ENCODE peak calls at places on chromosomes 6 and 20, in five cellular contexts. M is IMR-90, H is K562, R is A549, J is GM12878. G is an unnamed sample.

GRCh38 chr6:88556663-88557062 is 390.5 kb upstream of the CNR1 start:
- DNase-seq in H (no peak), J (no peak), R (no peak), M (no peak), G (no peak)

GRCh38 chr6:82160255-82160990 is 87.1 kb downstream of the IBTK start:
- DNase-seq in R (no peak), J (no peak), H (no peak), M (no peak), G (no peak)

GRCh38 chr6:46901747-46902362 is 19.9 kb downstream of the ADGRF5 start:
- DNase-seq in R (no peak), M (no peak), J (no peak), H (no peak), G (no peak)

GRCh38 chr6:145789443-145789842 is 25.2 kb downstream of the FBXO30 start:
- DNase-seq in J (no peak), M (peak), H (no peak), R (no peak), G (no peak)

GRCh38 chr6:146419576-146419975 is 124.1 kb upstream of the RAB32 start:
- DNase-seq in M (no peak), H (no peak), J (no peak), R (no peak), G (no peak)

GRCh38 chr6:156687875-156688549 is 89.2 kb upstream of the ARID1B start:
- DNase-seq in H (peak), J (no peak), M (peak), R (no peak), G (no peak)

GRCh38 chr6:51936941-51937340 is 150.5 kb downstream of the PKHD1 start:
- DNase-seq in J (no peak), R (no peak), H (no peak), M (no peak), G (no peak)

GRCh38 chr20:32792316-32792715 is 27.4 kb upstream of the MAPRE1 start:
- DNase-seq in H (peak), J (peak), M (peak), R (no peak), G (peak)

GRCh38 chr20:10864076-10864672 is 190.4 kb upstream of the JAG1 start:
- DNase-seq in J (no peak), R (no peak), M (no peak), H (no peak), G (no peak)

GRCh38 chr6:140203611-140204553 is 829.4 kb upstream of the CITED2 start:
- DNase-seq in J (no peak), R (no peak), M (peak), H (no peak), G (no peak)

GRCh38 chr6:52876056-52876787 is 33.3 kb downstream of the GSTA3 start:
- DNase-seq in J (no peak), H (no peak), M (peak), R (no peak), G (peak)

GRCh38 chr20:10387686-10388085 is 46.3 kb downstream of the MKKS start:
- DNase-seq in M (no peak), H (no peak), J (no peak), R (no peak), G (no peak)

GRCh38 chr6:89612121-89612520 is 26.4 kb downstream of the LYRM2 start:
- DNase-seq in J (no peak), R (no peak), H (peak), M (no peak), G (no peak)

GRCh38 chr20:48624315-48625020 is 203.3 kb downstream of the PREX1 start:
- DNase-seq in M (no peak), J (no peak), H (no peak), R (no peak), G (no peak)

GRCh38 chr20:44646641-44647274 is 4.7 kb downstream of the ADA start:
- DNase-seq in M (peak), H (no peak), R (no peak), J (peak), G (no peak)

GRCh38 chr6:160917581-160917980 is 74.0 kb upstream of the MAP3K4 start:
- DNase-seq in R (no peak), M (no peak), H (no peak), J (no peak), G (no peak)

GRCh38 chr20:17835941-17836861 is 132.4 kb downstream of the SNX5 start:
- DNase-seq in M (peak), H (no peak), J (no peak), R (no peak), G (no peak)

GRCh38 chr6:53439556-53439955 is 90.8 kb upstream of the ELOVL5 start:
- DNase-seq in R (no peak), M (peak), J (no peak), H (no peak), G (no peak)

GRCh38 chr6:7888587-7889357 is 21.8 kb downstream of the TXNDC5 start:
- DNase-seq in R (no peak), M (no peak), J (no peak), H (no peak), G (no peak)

GRCh38 chr6:20811112-20811746 is 277.0 kb downstream of the CDKAL1 start:
- DNase-seq in J (no peak), M (peak), H (peak), R (peak), G (no peak)

GRCh38 chr6:163324928-163325784 is 89.4 kb upstream of the QKI start:
- DNase-seq in H (no peak), R (peak), J (no peak), M (peak), G (peak)

GRCh38 chr6:1608222-1608975 is 1.3 kb upstream of the FOXC1 start:
- DNase-seq in H (no peak), M (no peak), J (no peak), R (no peak), G (no peak)

GRCh38 chr6:170206317-170206621 is 84.6 kb downstream of the DLL1 start:
- DNase-seq in J (no peak), H (no peak), R (no peak), M (no peak), G (no peak)

GRCh38 chr6:73632346-73632745 is 21.4 kb downstream of the SLC17A5 start:
- DNase-seq in J (no peak), M (no peak), H (no peak), R (no peak), G (no peak)

GRCh38 chr20:35225319-35226125 is 968 bp upstream of the MMP24 start:
- DNase-seq in J (no peak), M (no peak), R (no peak), H (no peak), G (no peak)

GRCh38 chr6:164133095-164133494 is 718.6 kb downstream of the QKI start:
- DNase-seq in J (no peak), M (no peak), R (no peak), H (no peak), G (no peak)

GRCh38 chr20:50187403-50188051 is 3.1 kb upstream of the CEBPB start:
- DNase-seq in J (no peak), H (peak), M (peak), R (no peak), G (peak)

GRCh38 chr6:1636971-1637871 is 27.5 kb downstream of the FOXC1 start:
- DNase-seq in R (no peak), M (peak), H (no peak), J (no peak), G (no peak)

GRCh38 chr6:4894049-4894448 is 109.8 kb downstream of the RPP40 start:
- DNase-seq in J (no peak), H (no peak), M (no peak), R (no peak), G (no peak)

GRCh38 chr6:96015791-96016776 is at the start of gene FUT9:
- DNase-seq in H (no peak), M (no peak), R (no peak), J (no peak), G (no peak)

GRCh38 chr20:3162080-3162611 is 2.5 kb upstream of the FASTKD5 start:
- DNase-seq in H (no peak), M (no peak), R (no peak), J (no peak), G (no peak)

GRCh38 chr20:11799131-11799800 is 118.4 kb upstream of the BTBD3 start:
- DNase-seq in R (no peak), J (no peak), M (no peak), H (no peak), G (no peak)

GRCh38 chr6:148538251-148539190 is 195.9 kb downstream of the SASH1 start:
- DNase-seq in R (no peak), H (no peak), M (peak), J (no peak), G (no peak)

GRCh38 chr6:110542311-110543024 is 66.1 kb upstream of the SLC22A16 start:
- DNase-seq in H (no peak), M (no peak), R (no peak), J (no peak), G (no peak)

GRCh38 chr20:8720089-8720488 is 348.8 kb upstream of the PLCB4 start:
- DNase-seq in M (no peak), R (no peak), J (no peak), H (no peak), G (no peak)
- TF ChIP-seq USF2 in M (no peak), R (no peak), J (no peak), H (no peak), G (no peak)

DNA sequence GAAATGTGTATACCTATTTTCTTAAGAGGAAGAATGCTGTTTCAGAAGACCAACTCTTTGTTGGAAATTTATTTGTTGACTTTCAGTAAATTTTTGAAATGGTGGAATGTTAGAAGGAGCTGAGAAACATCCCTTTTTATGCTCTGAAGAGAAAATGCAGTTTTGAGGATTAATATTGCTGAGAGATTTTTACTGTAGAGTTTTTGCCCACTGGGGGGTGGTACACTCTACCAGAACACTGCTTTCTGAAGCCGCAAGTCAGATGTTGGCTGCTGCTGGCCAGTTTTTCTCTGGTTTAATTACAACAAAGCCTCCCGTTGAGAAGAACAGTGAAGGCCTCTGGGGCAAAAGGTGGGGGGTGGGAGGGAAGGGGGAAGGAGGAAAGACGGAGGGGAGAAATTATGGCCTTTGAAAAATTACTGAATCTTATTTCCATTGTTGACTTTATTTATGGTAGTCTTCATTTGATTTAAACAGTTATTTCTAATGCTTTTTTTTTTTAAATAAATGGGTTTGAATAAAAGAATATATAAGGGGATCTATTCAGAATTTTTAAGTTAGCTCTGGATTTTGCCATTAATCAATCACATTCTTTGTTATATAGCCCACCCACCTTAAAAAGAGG is 3.0 kb downstream of the FLRT3 start:
- DNase-seq in M (peak), R (peak), H (no peak), J (no peak), G (peak)
- TF ChIP-seq SMC3 in M (peak), R (peak), H (no peak), J (peak), G (peak)

DNA sequence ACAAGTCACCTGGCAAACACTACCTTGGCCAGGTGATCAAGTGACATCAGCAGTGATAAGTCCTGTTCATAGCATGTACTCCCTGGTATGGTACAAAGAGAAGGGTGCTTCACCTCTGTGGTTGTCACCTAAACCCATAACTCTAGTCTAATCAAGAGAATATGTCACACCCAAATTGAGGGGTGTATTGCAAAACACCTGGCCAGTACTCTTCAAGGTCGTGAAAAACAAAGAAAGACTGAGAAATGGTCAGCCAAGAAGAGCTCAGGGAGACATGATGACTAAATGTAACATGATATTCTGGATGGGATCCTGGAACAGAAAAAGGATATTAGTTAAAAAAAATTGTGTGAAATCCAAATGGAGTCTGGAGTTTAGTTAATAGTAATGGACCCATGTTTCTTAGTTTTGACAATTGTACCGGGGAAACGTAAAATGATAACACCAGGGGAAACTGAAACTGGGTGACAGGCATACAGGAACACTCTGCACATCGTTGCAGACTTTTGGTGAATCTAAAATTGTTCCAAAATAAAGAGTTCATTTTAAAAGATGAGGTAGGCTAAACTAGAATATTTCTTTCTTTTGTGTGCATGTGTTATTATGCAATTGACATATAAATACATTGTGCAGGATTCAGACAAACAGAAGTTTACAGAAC is 262.0 kb downstream of the CDC5L start:
- DNase-seq in J (no peak), H (no peak), M (peak), R (no peak), G (no peak)
- TF ChIP-seq USF2 in J (no peak), H (no peak), M (no peak), R (no peak), G (no peak)

GRCh38 chr20:47314647-47315338 is 41.7 kb downstream of the ZMYND8 start:
- DNase-seq in M (no peak), R (no peak), J (no peak), H (no peak), G (no peak)
- TF ChIP-seq SMC3 in M (no peak), R (no peak), J (no peak), H (no peak), G (no peak)

DNA sequence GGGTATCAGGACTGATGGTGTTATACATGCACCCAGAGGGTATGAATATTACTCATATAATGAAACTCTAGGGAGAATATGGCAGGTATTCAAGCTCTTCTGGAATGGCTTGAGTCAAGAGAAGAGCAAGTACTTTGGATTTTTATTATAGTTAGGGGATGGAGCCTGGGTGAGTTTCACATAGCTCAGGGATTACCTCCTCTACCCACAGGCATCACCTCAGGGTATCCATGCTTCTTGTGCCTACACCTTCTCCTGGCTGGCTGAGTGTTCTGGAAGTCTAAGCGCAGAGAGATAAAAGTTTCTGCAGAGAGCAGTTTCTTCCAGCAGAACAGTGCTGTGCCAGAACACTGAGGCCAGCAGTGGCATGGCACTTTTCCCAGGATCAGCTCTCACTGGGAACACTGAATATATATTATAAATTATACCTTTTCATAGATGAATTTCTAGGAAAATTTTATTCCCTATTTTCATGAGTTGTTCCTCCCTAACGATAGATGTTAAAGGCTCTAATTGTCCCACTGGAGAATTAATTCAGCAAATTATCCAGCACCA is 199.7 kb upstream of the KCNQ5 start:
- DNase-seq in H (no peak), J (no peak), M (peak), R (no peak), G (no peak)
- TF ChIP-seq USF2 in H (no peak), J (no peak), M (no peak), R (no peak), G (no peak)

GRCh38 chr6:11771473-11772048 is 7.0 kb downstream of the ADTRP start:
- DNase-seq in R (no peak), H (no peak), J (no peak), M (peak), G (no peak)
- TF ChIP-seq SMC3 in R (no peak), H (no peak), J (no peak), M (no peak), G (no peak)

DNA sequence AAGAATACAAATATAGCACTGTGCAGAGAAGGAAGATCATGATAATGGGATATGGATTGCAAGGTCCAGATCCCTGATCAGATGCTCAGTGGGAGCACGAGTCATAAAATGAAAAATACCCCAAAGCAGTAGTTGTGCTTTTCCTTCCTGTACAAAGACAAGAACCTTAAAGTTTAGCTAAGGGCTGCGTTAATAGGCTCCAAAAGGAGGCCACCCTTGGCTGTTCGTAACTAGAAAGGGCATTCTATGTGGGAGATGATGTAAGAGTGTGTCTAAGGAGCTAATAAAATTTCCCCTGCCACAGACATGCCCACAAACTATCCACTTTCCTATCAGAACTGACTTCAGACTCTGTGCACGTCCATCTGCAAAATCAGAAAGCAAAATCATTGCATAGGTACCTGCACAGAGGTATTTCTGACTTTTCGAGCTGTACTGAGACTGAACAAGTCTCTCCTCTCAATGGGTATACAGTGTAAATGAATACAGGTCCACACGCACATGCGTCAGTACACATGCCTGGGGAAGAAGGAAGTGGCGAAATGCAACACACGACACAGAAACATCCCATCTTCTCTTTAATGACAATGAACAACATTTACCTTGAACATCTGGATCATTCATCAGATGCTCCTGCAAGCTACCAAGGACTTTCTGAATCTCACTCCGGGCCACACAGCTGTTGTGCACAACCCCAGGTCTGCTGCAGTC is 16.9 kb upstream of the ANKRD60 start:
- DNase-seq in J (no peak), H (no peak), M (no peak), R (no peak), G (no peak)
- TF ChIP-seq USF2 in J (no peak), H (no peak), M (no peak), R (no peak), G (no peak)

GRCh38 chr6:19734519-19734918 is 102.7 kb upstream of the ID4 start:
- DNase-seq in R (no peak), M (no peak), H (no peak), J (no peak), G (no peak)

GRCh38 chr6:19736066-19736465 is 101.1 kb upstream of the ID4 start:
- DNase-seq in M (no peak), R (no peak), H (no peak), J (no peak), G (no peak)

GRCh38 chr6:19734061-19734460 is 103.1 kb upstream of the ID4 start:
- DNase-seq in J (no peak), H (no peak), R (no peak), M (no peak), G (no peak)

GRCh38 chr6:19731286-19731685 is 105.9 kb upstream of the ID4 start:
- DNase-seq in R (peak), M (peak), H (no peak), J (no peak), G (peak)
- TF ChIP-seq SMC3 in R (no peak), M (no peak), H (no peak), J (no peak), G (no peak)

DNA sequence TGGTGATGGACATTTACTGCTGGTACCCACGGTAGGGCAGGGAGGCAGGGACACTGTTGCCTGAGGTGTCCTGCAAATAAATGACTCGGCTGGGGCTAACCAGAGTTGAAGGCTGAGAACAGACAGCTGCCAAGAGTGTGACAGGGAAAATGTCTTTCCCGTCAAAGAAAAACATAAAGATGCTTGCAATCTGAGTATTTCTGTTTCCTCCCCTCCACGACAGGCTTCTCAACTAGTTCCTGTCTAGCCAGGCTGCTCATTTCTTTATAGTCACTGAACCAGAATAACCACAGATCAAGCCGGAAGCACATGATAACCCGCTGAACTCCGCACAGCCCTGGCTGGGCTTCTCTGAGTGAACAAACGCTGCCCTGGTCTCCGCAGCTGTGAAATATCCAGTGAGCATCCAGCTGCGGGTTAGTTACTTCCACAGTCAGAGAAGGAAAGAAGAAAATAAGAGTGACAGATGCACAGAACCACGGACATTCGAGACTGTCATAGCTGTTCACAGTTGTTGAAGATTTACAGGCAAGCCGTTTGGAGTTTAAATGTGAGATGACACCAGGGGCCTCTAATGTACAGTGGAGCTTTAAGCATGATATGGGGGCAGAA is 299.8 kb upstream of the SUPT3H start:
- DNase-seq in J (peak), M (peak), R (no peak), H (no peak), G (no peak)
- TF ChIP-seq USF2 in J (no peak), M (no peak), R (no peak), H (no peak), G (no peak)